ENCODE peak calls at places on chromosomes 1 and 21, in four cellular contexts. V is HepG2, M is HCT116, D is K562. T is an unnamed sample.

GRCh38 chr1:114342376-114342775 is 168.6 kb downstream of the TRIM33 start:
- DNase-seq in V (no peak), M (no peak), D (no peak), T (no peak)

GRCh38 chr1:180580237-180580636 is 21.5 kb downstream of the OVAAL start:
- DNase-seq in M (no peak), D (no peak), V (no peak), T (no peak)

GRCh38 chr1:204941415-204942338 is 71.0 kb downstream of the NFASC start:
- DNase-seq in D (peak), M (peak), V (peak), T (peak)

GRCh38 chr1:17923684-17924083 is 168.6 kb downstream of the ACTL8 start:
- DNase-seq in M (no peak), V (no peak), D (no peak), T (no peak)

GRCh38 chr1:234397732-234398131 is 24.5 kb downstream of the COA6 start:
- DNase-seq in M (no peak), D (no peak), V (no peak), T (no peak)

GRCh38 chr1:182328591-182328990 is 63.0 kb downstream of the GLUL start:
- DNase-seq in V (no peak), D (no peak), M (no peak), T (no peak)

GRCh38 chr1:79741720-79742421 is 735.3 kb upstream of the ADGRL4 start:
- DNase-seq in M (no peak), D (no peak), V (no peak), T (no peak)

GRCh38 chr1:53657891-53658396 is 81.0 kb downstream of the GLIS1 start:
- DNase-seq in V (no peak), D (no peak), M (no peak), T (no peak)

GRCh38 chr1:155044812-155045690 is 6.1 kb upstream of the ADAM15 start:
- DNase-seq in V (peak), D (peak), M (no peak), T (peak)

GRCh38 chr1:27122652-27123051 is 32.3 kb downstream of the SLC9A1 start:
- DNase-seq in M (no peak), V (peak), D (peak), T (peak)

GRCh38 chr1:6953216-6953615 is 168.0 kb downstream of the CAMTA1 start:
- DNase-seq in V (no peak), D (no peak), M (no peak), T (no peak)

GRCh38 chr1:65495137-65495536 is 74.7 kb downstream of the LEPR start:
- DNase-seq in D (no peak), V (no peak), M (no peak), T (no peak)

GRCh38 chr1:215583185-215583692 is 16.1 kb downstream of the KCTD3 start:
- DNase-seq in D (no peak), V (no peak), M (no peak), T (no peak)

GRCh38 chr1:23837905-23838304 is 12.7 kb upstream of the HMGCL start:
- DNase-seq in D (no peak), V (no peak), M (no peak), T (no peak)

GRCh38 chr1:74343191-74343590 is 108.0 kb downstream of the TNNI3K start:
- DNase-seq in M (no peak), V (no peak), D (no peak), T (no peak)

GRCh38 chr1:82453511-82454185 is 652.9 kb downstream of the ADGRL2 start:
- DNase-seq in M (no peak), V (no peak), D (no peak), T (no peak)

GRCh38 chr1:85659174-85659573 is 49.1 kb downstream of the ZNHIT6 start:
- DNase-seq in M (no peak), V (no peak), D (no peak), T (no peak)

GRCh38 chr1:23376890-23377811 is 7.5 kb upstream of the ZNF436 start:
- DNase-seq in M (peak), V (peak), D (peak), T (peak)

GRCh38 chr1:183931646-183932271 is 105.8 kb downstream of the COLGALT2 start:
- DNase-seq in V (no peak), D (no peak), M (no peak), T (no peak)

GRCh38 chr1:163187849-163188248 is 14.9 kb downstream of the RGS5 start:
- DNase-seq in V (no peak), M (no peak), D (no peak), T (no peak)

GRCh38 chr1:221397606-221398005 is 344.3 kb downstream of the DUSP10 start:
- DNase-seq in V (no peak), M (no peak), D (no peak), T (no peak)

GRCh38 chr1:170296211-170296610 is 150.5 kb downstream of the NTMT2 start:
- DNase-seq in M (no peak), V (no peak), D (no peak), T (no peak)

GRCh38 chr1:218991089-218991488 is 182.6 kb upstream of the LYPLAL1 start:
- DNase-seq in V (no peak), D (no peak), M (no peak), T (no peak)

GRCh38 chr1:154219511-154219910 is 1.2 kb upstream of the UBAP2L start:
- DNase-seq in D (no peak), V (peak), M (no peak), T (no peak)

GRCh38 chr1:218480691-218481099 is 135.6 kb downstream of the TGFB2 start:
- DNase-seq in M (no peak), D (no peak), V (peak), T (no peak)

GRCh38 chr1:92951141-92951582 is 10.1 kb downstream of the DIPK1A start:
- DNase-seq in V (peak), M (peak), D (peak), T (no peak)

GRCh38 chr1:161121838-161122237 is 3.9 kb downstream of the NIT1 start:
- DNase-seq in V (no peak), D (no peak), M (no peak), T (no peak)

GRCh38 chr1:237054313-237054712 is 12.3 kb downstream of the RYR2 start:
- DNase-seq in D (no peak), M (no peak), V (no peak), T (no peak)

GRCh38 chr1:115430717-115431116 is 92.7 kb upstream of the NGF start:
- DNase-seq in V (peak), M (peak), D (no peak), T (peak)

GRCh38 chr1:2543543-2544092 is 12.6 kb upstream of the TNFRSF14 start:
- DNase-seq in D (no peak), V (no peak), M (no peak), T (no peak)
- TF ChIP-seq TCF7L2 in D (no peak), V (no peak), M (no peak), T (no peak)

GRCh38 chr1:111110197-111110899 is 29.5 kb downstream of the DRAM2 start:
- DNase-seq in V (peak), M (no peak), D (no peak), T (no peak)
- TF ChIP-seq TCF7L2 in V (no peak), M (no peak), D (no peak), T (no peak)

DNA sequence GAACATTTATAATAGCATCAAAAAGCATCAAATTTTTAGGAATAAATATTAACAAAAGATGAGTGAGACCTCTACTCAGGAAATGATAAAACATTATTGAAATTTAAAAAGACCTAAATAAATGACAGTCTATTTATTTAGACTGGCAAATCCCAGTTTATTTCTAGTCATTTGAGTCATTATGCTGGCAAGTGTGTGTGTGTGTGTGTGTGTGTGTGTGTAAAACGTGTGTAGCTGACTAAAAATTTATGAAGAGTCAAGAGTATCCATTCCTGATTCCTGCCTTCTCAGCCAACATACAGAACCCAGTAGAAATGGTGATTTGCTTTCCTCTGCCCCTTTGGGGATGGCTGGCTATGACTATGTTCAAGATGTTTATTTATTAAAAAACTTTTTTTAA is 46.2 kb downstream of the OSBPL9 start:
- DNase-seq in M (no peak), D (no peak), V (no peak), T (no peak)
- TF ChIP-seq TCF7L2 in M (no peak), D (no peak), V (no peak), T (no peak)

GRCh38 chr1:35883681-35884155 is 709 bp downstream of the AGO1 start:
- DNase-seq in V (peak), D (peak), M (no peak), T (no peak)
- TF ChIP-seq TCF7L2 in V (no peak), D (no peak), M (no peak), T (no peak)

DNA sequence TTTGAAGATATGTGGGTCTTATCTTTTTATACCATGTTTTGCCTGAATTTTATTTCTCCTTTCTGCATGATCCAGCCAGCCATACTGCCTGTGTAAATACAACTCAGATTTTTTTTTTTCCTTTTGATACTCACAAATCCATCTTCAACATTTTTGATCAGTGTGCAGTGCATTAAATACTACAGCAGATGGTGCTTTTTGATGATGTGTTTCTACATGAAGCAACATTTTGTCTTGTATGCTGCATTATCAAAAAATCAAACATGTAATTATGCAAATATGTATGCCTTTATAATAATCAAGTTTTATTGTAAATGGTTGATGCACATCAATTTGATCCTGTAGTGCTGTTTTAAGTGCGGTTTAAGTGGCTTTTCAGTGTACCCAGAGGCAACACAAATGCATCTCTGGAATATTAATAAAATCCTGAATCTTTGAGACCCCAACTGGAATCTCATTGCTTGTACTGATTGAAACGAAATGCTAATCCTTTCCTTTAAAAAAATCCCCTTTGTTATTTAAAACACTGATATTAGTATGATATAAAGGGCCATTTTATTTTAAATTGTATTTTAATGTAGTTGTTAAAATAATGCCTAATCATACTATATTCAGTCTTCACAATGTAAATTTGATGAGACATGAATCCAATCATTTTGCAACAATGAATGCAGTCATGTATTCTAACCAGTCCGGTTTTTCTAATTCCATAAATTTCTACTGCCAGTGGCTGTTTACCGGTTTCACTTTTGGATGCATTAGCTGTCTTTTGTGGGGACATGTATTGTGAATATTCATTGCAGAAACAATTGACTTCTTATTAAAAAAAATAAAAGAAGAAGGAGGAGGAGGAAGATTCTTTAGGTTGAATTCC is 625.2 kb upstream of the PTBP2 start:
- DNase-seq in M (no peak), V (no peak), D (no peak), T (no peak)
- TF ChIP-seq TCF7L2 in M (no peak), V (no peak), D (no peak), T (no peak)

GRCh38 chr21:39088831-39089380 is 94.3 kb downstream of the PSMG1 start:
- DNase-seq in M (no peak), V (peak), D (peak), T (no peak)
- TF ChIP-seq TCF7L2 in M (no peak), V (no peak), D (no peak), T (no peak)

GRCh38 chr1:230284891-230285290 is 141.2 kb downstream of the PGBD5 start:
- DNase-seq in D (no peak), M (no peak), V (no peak), T (no peak)
- TF ChIP-seq TCF7L2 in D (no peak), M (no peak), V (no peak), T (no peak)

GRCh38 chr1:233242827-233243483 is 52.6 kb downstream of the PCNX2 start:
- DNase-seq in V (no peak), M (no peak), D (no peak), T (no peak)

GRCh38 chr1:233241782-233242181 is 53.7 kb downstream of the PCNX2 start:
- DNase-seq in V (no peak), D (no peak), M (no peak), T (no peak)

GRCh38 chr1:233238884-233239432 is 56.6 kb downstream of the PCNX2 start:
- DNase-seq in M (no peak), D (no peak), V (peak), T (peak)

GRCh38 chr1:233240367-233240766 is 55.2 kb downstream of the PCNX2 start:
- DNase-seq in V (no peak), D (no peak), M (no peak), T (no peak)

GRCh38 chr1:233240839-233241682 is 54.5 kb downstream of the PCNX2 start:
- DNase-seq in D (peak), M (no peak), V (peak), T (peak)
- TF ChIP-seq TCF7L2 in D (no peak), M (no peak), V (no peak), T (no peak)

DNA sequence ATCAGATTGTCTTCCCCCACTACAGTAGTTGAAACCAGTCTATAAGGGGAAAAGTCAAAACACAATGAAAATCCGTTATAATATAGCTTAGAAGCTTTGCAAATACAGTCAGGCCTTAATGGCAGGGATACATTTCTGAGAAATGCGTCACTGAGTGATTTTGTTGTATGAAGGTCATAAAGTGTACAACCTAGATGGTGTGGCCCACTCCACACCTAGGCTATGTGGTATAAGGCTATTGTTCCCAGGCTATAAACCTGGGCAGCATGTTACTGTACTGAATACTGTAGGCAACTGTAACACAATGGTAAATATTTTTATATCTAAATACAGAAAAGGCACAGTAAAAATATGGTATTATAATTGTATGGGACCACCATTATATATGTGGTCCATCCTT is 188.0 kb upstream of the L1TD1 start:
- DNase-seq in M (no peak), D (no peak), V (no peak), T (no peak)
- TF ChIP-seq TCF7L2 in M (no peak), D (no peak), V (no peak), T (no peak)

GRCh38 chr1:15321601-15322000 is 74.6 kb downstream of the FHAD1 start:
- DNase-seq in M (no peak), V (no peak), D (no peak), T (no peak)

GRCh38 chr1:15324867-15325335 is 77.9 kb downstream of the FHAD1 start:
- DNase-seq in M (no peak), D (no peak), V (no peak), T (no peak)

GRCh38 chr1:15323989-15324866 is 77.2 kb downstream of the FHAD1 start:
- DNase-seq in D (peak), M (no peak), V (no peak), T (no peak)

GRCh38 chr1:15323351-15323988 is 76.4 kb downstream of the FHAD1 start:
- DNase-seq in V (peak), D (peak), M (peak), T (peak)

GRCh38 chr1:15322648-15323350 is 75.8 kb downstream of the FHAD1 start:
- DNase-seq in M (no peak), D (peak), V (no peak), T (no peak)
- TF ChIP-seq TCF7L2 in M (no peak), D (no peak), V (no peak), T (no peak)

T was measured in Panc1.